ENCODE peak calls at places on chromosomes 13 and 19, in seven cellular contexts. One of them, this sample, is unnamed.

GRCh38 chr19:16976471-16976870 is 50.1 kb downstream of the CPAMD8 start:
- DNase-seq in CD8-positive, alpha-beta T cell: no peak
- DNase-seq in foreskin fibroblast: no peak
- DNase-seq in dorsolateral prefrontal cortex: no peak
- DNase-seq in astrocyte of the spinal cord: no peak
- DNase-seq in stimulated activated CD4-positive, alpha-beta T cell treated with anti-CD3 and anti-CD28 coated beads, Interleukin-2, amount 100 ng/mL, for 48 hours: no peak
- DNase-seq in thyroid gland: no peak
- DNase-seq in this sample: no peak

GRCh38 chr19:40775632-40776022 is 306 bp downstream of the MIA start:
- DNase-seq in astrocyte of the spinal cord: no peak
- DNase-seq in thyroid gland: no peak
- DNase-seq in dorsolateral prefrontal cortex: no peak
- DNase-seq in stimulated activated CD4-positive, alpha-beta T cell treated with anti-CD3 and anti-CD28 coated beads, Interleukin-2, amount 100 ng/mL, for 48 hours: no peak
- DNase-seq in CD8-positive, alpha-beta T cell: no peak
- DNase-seq in foreskin fibroblast: no peak
- DNase-seq in this sample: no peak

GRCh38 chr13:40812724-40813445 is 23.5 kb downstream of the SLC25A15 start:
- DNase-seq in stimulated activated CD4-positive, alpha-beta T cell treated with anti-CD3 and anti-CD28 coated beads, Interleukin-2, amount 100 ng/mL, for 48 hours: no peak
- DNase-seq in CD8-positive, alpha-beta T cell: no peak
- DNase-seq in astrocyte of the spinal cord: peak
- DNase-seq in foreskin fibroblast: peak
- DNase-seq in thyroid gland: no peak
- DNase-seq in dorsolateral prefrontal cortex: no peak
- DNase-seq in this sample: no peak

GRCh38 chr13:99415014-99415650 is 86.1 kb upstream of the TM9SF2 start:
- DNase-seq in dorsolateral prefrontal cortex: no peak
- DNase-seq in thyroid gland: no peak
- DNase-seq in astrocyte of the spinal cord: no peak
- DNase-seq in CD8-positive, alpha-beta T cell: no peak
- DNase-seq in stimulated activated CD4-positive, alpha-beta T cell treated with anti-CD3 and anti-CD28 coated beads, Interleukin-2, amount 100 ng/mL, for 48 hours: no peak
- DNase-seq in foreskin fibroblast: no peak
- DNase-seq in this sample: no peak

GRCh38 chr19:33718668-33719259 is 77.9 kb upstream of the KCTD15 start:
- DNase-seq in thyroid gland: no peak
- DNase-seq in CD8-positive, alpha-beta T cell: no peak
- DNase-seq in dorsolateral prefrontal cortex: no peak
- DNase-seq in foreskin fibroblast: no peak
- DNase-seq in stimulated activated CD4-positive, alpha-beta T cell treated with anti-CD3 and anti-CD28 coated beads, Interleukin-2, amount 100 ng/mL, for 48 hours: no peak
- DNase-seq in astrocyte of the spinal cord: no peak
- DNase-seq in this sample: no peak

GRCh38 chr13:95354680-95355487 is 53.6 kb upstream of the ABCC4 start:
- DNase-seq in stimulated activated CD4-positive, alpha-beta T cell treated with anti-CD3 and anti-CD28 coated beads, Interleukin-2, amount 100 ng/mL, for 48 hours: no peak
- DNase-seq in thyroid gland: no peak
- DNase-seq in astrocyte of the spinal cord: no peak
- DNase-seq in dorsolateral prefrontal cortex: no peak
- DNase-seq in CD8-positive, alpha-beta T cell: no peak
- DNase-seq in foreskin fibroblast: no peak
- DNase-seq in this sample: no peak

GRCh38 chr19:3404324-3405260 is 38.2 kb downstream of the NFIC start:
- DNase-seq in stimulated activated CD4-positive, alpha-beta T cell treated with anti-CD3 and anti-CD28 coated beads, Interleukin-2, amount 100 ng/mL, for 48 hours: no peak
- DNase-seq in CD8-positive, alpha-beta T cell: no peak
- DNase-seq in foreskin fibroblast: peak
- DNase-seq in astrocyte of the spinal cord: peak
- DNase-seq in thyroid gland: peak
- DNase-seq in dorsolateral prefrontal cortex: peak
- DNase-seq in this sample: no peak

GRCh38 chr13:47437411-47437810 is 540.6 kb upstream of the HTR2A start:
- DNase-seq in CD8-positive, alpha-beta T cell: no peak
- DNase-seq in foreskin fibroblast: no peak
- DNase-seq in thyroid gland: no peak
- DNase-seq in dorsolateral prefrontal cortex: no peak
- DNase-seq in stimulated activated CD4-positive, alpha-beta T cell treated with anti-CD3 and anti-CD28 coated beads, Interleukin-2, amount 100 ng/mL, for 48 hours: no peak
- DNase-seq in astrocyte of the spinal cord: peak
- DNase-seq in this sample: no peak

GRCh38 chr13:40629678-40630384 is 36.6 kb downstream of the FOXO1 start:
- DNase-seq in thyroid gland: no peak
- DNase-seq in astrocyte of the spinal cord: no peak
- DNase-seq in CD8-positive, alpha-beta T cell: no peak
- DNase-seq in stimulated activated CD4-positive, alpha-beta T cell treated with anti-CD3 and anti-CD28 coated beads, Interleukin-2, amount 100 ng/mL, for 48 hours: no peak
- DNase-seq in dorsolateral prefrontal cortex: no peak
- DNase-seq in foreskin fibroblast: no peak
- DNase-seq in this sample: no peak

GRCh38 chr13:21672811-21673591 is 2.1 kb downstream of the FGF9 start:
- DNase-seq in CD8-positive, alpha-beta T cell: no peak
- DNase-seq in stimulated activated CD4-positive, alpha-beta T cell treated with anti-CD3 and anti-CD28 coated beads, Interleukin-2, amount 100 ng/mL, for 48 hours: no peak
- DNase-seq in thyroid gland: no peak
- DNase-seq in dorsolateral prefrontal cortex: no peak
- DNase-seq in foreskin fibroblast: no peak
- DNase-seq in astrocyte of the spinal cord: no peak
- DNase-seq in this sample: peak

GRCh38 chr19:16419671-16420394 is 51.9 kb downstream of the EPS15L1 start:
- DNase-seq in dorsolateral prefrontal cortex: no peak
- DNase-seq in stimulated activated CD4-positive, alpha-beta T cell treated with anti-CD3 and anti-CD28 coated beads, Interleukin-2, amount 100 ng/mL, for 48 hours: no peak
- DNase-seq in astrocyte of the spinal cord: no peak
- DNase-seq in CD8-positive, alpha-beta T cell: no peak
- DNase-seq in thyroid gland: no peak
- DNase-seq in foreskin fibroblast: no peak
- DNase-seq in this sample: no peak